ENCODE peak calls at places on chromosomes 11 and 22, in four cellular contexts. M is naive thymus-derived CD8-positive, alpha-beta T cell; W is fibroblast of lung; V is kidney glomerular epithelial cell. A is an unnamed sample.
A peak's percentile ranks its signal among the peaks of the same experiment; 100 is the strongest.

GRCh38 chr11:134843735-134844134 is 431.7 kb upstream of the B3GAT1 start:
- DNase-seq in M (no peak), W (no peak), V (no peak), A (no peak)

GRCh38 chr11:125410091-125410490 is 86.0 kb downstream of the FEZ1 start:
- DNase-seq in M (no peak), W (no peak), V (no peak), A (no peak)

GRCh38 chr11:57938351-57938750 is 85.3 kb upstream of the OR9Q1 start:
- DNase-seq in M (no peak), W (no peak), V (no peak), A (no peak)

GRCh38 chr11:65187971-65188461 is 6.3 kb downstream of the CAPN1 start:
- DNase-seq in M (no peak), W (no peak), V (no peak), A (no peak)

GRCh38 chr11:12298610-12299009 is 78.8 kb upstream of the PARVA start:
- DNase-seq in M (no peak), W (no peak), V (no peak), A (no peak)

GRCh38 chr22:49855491-49855911 is 1.9 kb downstream of the ZBED4 start:
- DNase-seq in M (no peak), W (peak; percentile 14), V (peak; percentile 20), A (peak; percentile 6)

GRCh38 chr11:93652161-93652597 is 9.3 kb upstream of the CEP295 start:
- DNase-seq in M (peak; percentile 50), W (peak; percentile 63), V (peak; percentile 6), A (no peak)

GRCh38 chr11:844693-845644 is 2.3 kb downstream of the TSPAN4 start:
- DNase-seq in M (no peak), W (peak; percentile 98), V (peak; percentile 61), A (peak; percentile 75)

GRCh38 chr11:128553662-128554392 is 33.5 kb downstream of the ETS1 start:
- DNase-seq in M (no peak), W (peak; percentile 88), V (no peak), A (no peak)

GRCh38 chr11:111334495-111335123 is 36.3 kb downstream of the POU2AF3 start:
- DNase-seq in M (no peak), W (no peak), V (no peak), A (no peak)

GRCh38 chr11:73152861-73153483 is 10.9 kb upstream of the FCHSD2 start:
- DNase-seq in M (peak; percentile 49), W (no peak), V (no peak), A (no peak)

GRCh38 chr11:103923473-103923931 is 112.9 kb upstream of the DDI1 start:
- DNase-seq in M (no peak), W (no peak), V (peak; percentile 81), A (no peak)

GRCh38 chr22:38497869-38498268 is 8.2 kb downstream of the DDX17 start:
- DNase-seq in M (no peak), W (no peak), V (no peak), A (no peak)

GRCh38 chr22:49935561-49935960 is 17.1 kb downstream of the CRELD2 start:
- DNase-seq in M (no peak), W (peak; percentile 31), V (no peak), A (no peak)

GRCh38 chr11:71201936-71202597 is 50.3 kb downstream of the SHANK2 start:
- DNase-seq in M (no peak), W (no peak), V (no peak), A (no peak)

GRCh38 chr11:59643390-59643789 is 25.4 kb downstream of the PATL1 start:
- DNase-seq in M (no peak), W (no peak), V (no peak), A (no peak)

GRCh38 chr11:41786087-41786486 is 326.6 kb upstream of the LRRC4C start:
- DNase-seq in M (no peak), W (no peak), V (no peak), A (no peak)

GRCh38 chr11:60816590-60817157 is 25.2 kb upstream of the CCDC86 start:
- DNase-seq in M (no peak), W (no peak), V (no peak), A (no peak)

GRCh38 chr11:112485280-112485679 is 224.6 kb upstream of the PLET1 start:
- DNase-seq in M (no peak), W (no peak), V (no peak), A (no peak)

GRCh38 chr11:12216100-12216499 is 105.7 kb downstream of the MICAL2 start:
- DNase-seq in M (no peak), W (no peak), V (no peak), A (no peak)

GRCh38 chr11:81959341-81959740 is 774.3 kb downstream of the FAM181B start:
- DNase-seq in M (no peak), W (no peak), V (no peak), A (no peak)